ENCODE peak calls at places on chromosome 1, in four cellular contexts. P is heart right ventricle, B is hepatocyte, H is left lung. G is an unnamed sample. For H3K4me1, the result is how much of the 10 kb centered on the place peaks cover.

GRCh38 chr1:241531195-241532172 is 694 bp upstream of the KMO start:
- DNase-seq in B (peak), P (no peak), H (no peak), G (no peak)

GRCh38 chr1:224520808-224521207 is 86.2 kb upstream of the WDR26 start:
- DNase-seq in P (no peak), H (no peak), B (no peak), G (no peak)

GRCh38 chr1:33612877-33613487 is 140.5 kb downstream of the ZSCAN20 start:
- DNase-seq in B (peak), P (peak), H (no peak), G (peak)

GRCh38 chr1:99557556-99558256 is 88.2 kb upstream of the PALMD start:
- DNase-seq in P (no peak), B (no peak), H (no peak), G (no peak)

GRCh38 chr1:117215733-117216462 is 5.2 kb upstream of the VTCN1 start:
- DNase-seq in H (no peak), P (peak), B (no peak), G (no peak)

GRCh38 chr1:205144046-205144720 is 22.4 kb upstream of the RBBP5 start:
- DNase-seq in P (no peak), H (no peak), B (no peak), G (no peak)

GRCh38 chr1:95223110-95223509 is 10.9 kb upstream of the RWDD3 start:
- DNase-seq in H (no peak), P (no peak), B (peak), G (no peak)

GRCh38 chr1:201013991-201014815 is 9.3 kb downstream of the KIF21B start:
- DNase-seq in P (no peak), B (no peak), H (no peak), G (no peak)

GRCh38 chr1:235642943-235643371 is 6.6 kb downstream of the GNG4 start:
- DNase-seq in H (no peak), B (no peak), P (no peak), G (no peak)

GRCh38 chr1:72936151-72936740 is 653.9 kb upstream of the NEGR1 start:
- DNase-seq in H (no peak), B (no peak), P (no peak), G (no peak)

GRCh38 chr1:211698161-211699026 is 23.0 kb upstream of the NEK2 start:
- DNase-seq in P (peak), B (peak), H (peak), G (peak)

GRCh38 chr1:244817415-244817894 is 18.0 kb upstream of the COX20 start:
- DNase-seq in B (peak), H (no peak), P (no peak), G (no peak)

GRCh38 chr1:110188116-110188618 is 21.9 kb upstream of the KCNC4 start:
- DNase-seq in B (no peak), P (peak), H (no peak), G (peak)

GRCh38 chr1:31244326-31244725 is 4.6 kb upstream of the NKAIN1 start:
- DNase-seq in H (no peak), B (no peak), P (no peak), G (no peak)

GRCh38 chr1:115229016-115229415 is 109.0 kb downstream of the NGF start:
- DNase-seq in H (no peak), B (no peak), P (no peak), G (no peak)

GRCh38 chr1:47411441-47411840 is 4.6 kb upstream of the FOXE3 start:
- DNase-seq in B (no peak), P (no peak), H (no peak), G (no peak)

GRCh38 chr1:7375329-7375728 is 395.8 kb upstream of the VAMP3 start:
- DNase-seq in B (no peak), P (no peak), H (no peak), G (no peak)

GRCh38 chr1:62784509-62785365 is 805 bp downstream of the ATG4C start:
- DNase-seq in H (no peak), P (no peak), B (no peak), G (no peak)

GRCh38 chr1:39214021-39214713 is 9.7 kb downstream of the MACF1 start:
- DNase-seq in H (no peak), P (peak), B (peak), G (no peak)

GRCh38 chr1:41015281-41015680 is 6.2 kb downstream of the SLFNL1 start:
- DNase-seq in B (no peak), P (no peak), H (no peak), G (no peak)

GRCh38 chr1:42176902-42177519 is 12.5 kb upstream of the GUCA2A start:
- DNase-seq in H (no peak), P (no peak), B (peak), G (no peak)

GRCh38 chr1:166233750-166234366 is 67.1 kb upstream of the FAM78B start:
- DNase-seq in H (peak), B (no peak), P (no peak), G (no peak)

GRCh38 chr1:204465469-204466415 is 28.9 kb downstream of the PIK3C2B start:
- DNase-seq in P (peak), B (no peak), H (no peak), G (peak)

GRCh38 chr1:55375617-55376258 is 160.6 kb upstream of the USP24 start:
- DNase-seq in P (peak), B (peak), H (no peak), G (no peak)

GRCh38 chr1:113434081-113434873 is 44.0 kb downstream of the MAGI3 start:
- DNase-seq in H (no peak), B (peak), P (no peak), G (no peak)

GRCh38 chr1:9182784-9183257 is 51.8 kb upstream of the H6PD start:
- DNase-seq in P (no peak), H (peak), B (peak), G (peak)

GRCh38 chr1:216758182-216758581 is 35.0 kb upstream of the ESRRG start:
- DNase-seq in P (no peak), B (no peak), H (no peak), G (no peak)

GRCh38 chr1:245051349-245052221 is 103.2 kb upstream of the KIF26B start:
- DNase-seq in B (peak), P (peak), H (peak), G (no peak)

GRCh38 chr1:192589813-192590212 is 14.2 kb downstream of the RGS1 start:
- DNase-seq in B (no peak), H (no peak), P (no peak), G (no peak)

GRCh38 chr1:90723561-90724108 is 6.5 kb upstream of the BARHL2 start:
- DNase-seq in B (no peak), H (peak), P (no peak), G (no peak)

GRCh38 chr1:235835226-235835625 is 31.5 kb downstream of the LYST start:
- DNase-seq in B (peak), P (peak), H (no peak), G (no peak)

GRCh38 chr1:2777428-2778219 is 23.9 kb downstream of the TTC34 start:
- DNase-seq in H (peak), P (no peak), B (no peak), G (no peak)

GRCh38 chr1:118007391-118007790 is 77.9 kb downstream of the WDR3 start:
- DNase-seq in H (no peak), P (no peak), B (no peak), G (no peak)

GRCh38 chr1:17886838-17887441 is 131.8 kb downstream of the ACTL8 start:
- DNase-seq in P (no peak), H (no peak), B (no peak), G (no peak)

GRCh38 chr1:1173793-1174415 is at the start of gene TTLL10:
- DNase-seq in H (peak), B (no peak), P (no peak), G (peak)

GRCh38 chr1:154430903-154431302 is 25.8 kb downstream of the IL6R start:
- DNase-seq in H (no peak), P (no peak), B (peak), G (no peak)

GRCh38 chr1:165420655-165421054 is 24.3 kb downstream of the RXRG start:
- DNase-seq in H (no peak), P (no peak), B (no peak), G (no peak)

GRCh38 chr1:31605908-31606427 is 11.5 kb upstream of the HCRTR1 start:
- DNase-seq in P (no peak), B (no peak), H (no peak), G (no peak)

GRCh38 chr1:236699366-236699765 is 13.1 kb downstream of the ACTN2 start:
- DNase-seq in B (no peak), H (no peak), P (no peak), G (no peak)

GRCh38 chr1:15260418-15261154 is 13.6 kb downstream of the FHAD1 start:
- DNase-seq in P (no peak), B (no peak), H (no peak), G (peak)

GRCh38 chr1:15262711-15263110 is 15.7 kb downstream of the FHAD1 start:
- DNase-seq in B (no peak), H (no peak), P (no peak), G (no peak)

GRCh38 chr1:15259608-15260007 is 12.6 kb downstream of the FHAD1 start:
- DNase-seq in H (no peak), B (no peak), P (no peak), G (peak)

GRCh38 chr1:15262003-15262377 is 15.0 kb downstream of the FHAD1 start:
- DNase-seq in B (no peak), P (no peak), H (no peak), G (no peak)

DNA sequence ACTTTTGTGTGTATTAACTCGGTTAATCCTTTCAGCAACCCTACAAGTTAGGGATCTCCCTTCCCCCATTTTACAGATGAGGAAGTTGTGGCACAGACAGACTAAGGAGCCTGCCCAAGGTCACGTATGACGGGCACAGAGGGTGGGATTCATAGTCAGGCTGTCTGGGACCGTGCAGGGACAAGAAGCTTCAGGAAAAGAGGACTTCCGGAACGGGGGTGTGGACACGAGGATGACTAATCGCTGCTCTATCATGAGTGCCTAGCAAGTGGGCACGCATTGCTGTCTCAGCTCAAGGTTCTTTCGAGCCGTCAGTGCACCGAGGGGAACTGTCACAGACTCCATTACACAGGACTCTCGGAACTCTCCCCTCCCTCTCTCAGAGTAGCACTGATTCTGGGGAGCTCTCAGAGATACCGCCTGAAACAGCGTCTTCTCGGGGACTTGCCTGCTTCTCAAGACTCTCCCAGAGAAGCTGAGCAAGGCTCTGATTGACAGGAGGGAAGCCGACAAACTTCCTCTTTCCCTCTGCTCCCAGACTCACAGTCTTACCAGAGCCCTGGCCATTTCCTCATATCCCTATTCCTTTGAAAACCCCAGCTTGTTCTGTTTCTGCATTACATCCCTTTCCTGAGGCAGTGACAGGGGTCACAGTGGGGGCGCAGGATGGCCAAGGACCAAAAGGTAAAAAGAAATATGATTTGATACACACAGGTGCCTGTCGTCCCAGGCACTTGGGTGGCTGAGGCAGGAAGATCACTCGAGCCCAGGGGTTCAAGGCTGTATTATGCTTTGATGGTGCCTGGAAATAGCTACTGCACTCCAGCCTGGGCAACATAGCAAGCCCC is 14.4 kb downstream of the FHAD1 start:
- DNase-seq in P (peak), B (no peak), H (peak), G (peak)
- H3K4me3 ChIP-seq in P (no peak), B (no peak), H (peak), G (no peak)

GRCh38 chr1:186482661-186483255 is 21.8 kb upstream of the PDC start:
- DNase-seq in B (peak), H (no peak), P (peak), G (peak)

GRCh38 chr1:186479162-186479561 is 18.2 kb upstream of the PDC start:
- DNase-seq in H (no peak), B (no peak), P (no peak), G (no peak)

GRCh38 chr1:186486061-186486460 is 25.1 kb upstream of the PDC start:
- DNase-seq in B (no peak), P (no peak), H (no peak), G (no peak)

GRCh38 chr1:186483561-186483960 is 22.6 kb upstream of the PDC start:
- DNase-seq in P (no peak), B (no peak), H (no peak), G (no peak)

GRCh38 chr1:186481303-186481888 is 20.5 kb upstream of the PDC start:
- DNase-seq in B (no peak), H (no peak), P (no peak), G (no peak)
- H3K4me1 ChIP-seq in B (under half), H (under half), P (under half), G (under half)

GRCh38 chr1:65997693-65998092 is 205.0 kb downstream of the PDE4B start:
- DNase-seq in P (no peak), H (no peak), B (no peak), G (no peak)

GRCh38 chr1:65994223-65994622 is 201.5 kb downstream of the PDE4B start:
- DNase-seq in B (no peak), P (no peak), H (no peak), G (no peak)

GRCh38 chr1:65993047-65993363 is 200.3 kb downstream of the PDE4B start:
- DNase-seq in P (no peak), B (no peak), H (no peak), G (no peak)

GRCh38 chr1:65995326-65995725 is 202.6 kb downstream of the PDE4B start:
- DNase-seq in H (no peak), B (no peak), P (no peak), G (no peak)

GRCh38 chr1:65995928-65996327 is 203.2 kb downstream of the PDE4B start:
- DNase-seq in B (no peak), P (no peak), H (no peak), G (no peak)
- H3K4me3 ChIP-seq in B (no peak), P (no peak), H (no peak), G (no peak)

GRCh38 chr1:43549921-43550597 is 19.4 kb downstream of the PTPRF start:
- DNase-seq in P (no peak), H (peak), B (peak), G (peak)
- H3K4me1 ChIP-seq in P (under half), H (under half), B (half or more), G (under half)

GRCh38 chr1:157994081-157994581 is 686 bp downstream of the KIRREL1 start:
- DNase-seq in P (no peak), H (no peak), B (peak), G (peak)

GRCh38 chr1:157993179-157994080 is at the start of gene KIRREL1:
- DNase-seq in P (peak), H (peak), B (peak), G (peak)

GRCh38 chr1:157995575-157996169 is 2.2 kb downstream of the KIRREL1 start:
- DNase-seq in P (no peak), H (no peak), B (no peak), G (no peak)

GRCh38 chr1:157992813-157993178 is 649 bp upstream of the KIRREL1 start:
- DNase-seq in P (no peak), B (no peak), H (no peak), G (no peak)

GRCh38 chr1:157994704-157995540 is 1.5 kb downstream of the KIRREL1 start:
- DNase-seq in B (no peak), H (no peak), P (no peak), G (peak)
- H3K4me3 ChIP-seq in B (peak), H (peak), P (peak), G (peak)

GRCh38 chr1:25567710-25568089 is 24.3 kb downstream of the LDLRAP1 start:
- DNase-seq in B (no peak), P (no peak), H (no peak), G (no peak)
- H3K4me1 ChIP-seq in B (under half), P (under half), H (under half), G (under half)

GRCh38 chr1:119647228-119647733 is 785 bp downstream of the ZNF697 start:
- DNase-seq in B (no peak), H (peak), P (peak), G (peak)
- H3K4me3 ChIP-seq in B (peak), H (peak), P (peak), G (peak)